ENCODE peak calls at places on chromosomes 3 and 15, in four cellular contexts. M is IMR-90, L is K562, I is HepG2. R is an unnamed sample.

GRCh38 chr15:74038707-74039655 is 43.4 kb downstream of the GOLGA6A start:
- DNase-seq in L (peak), I (no peak), M (peak), R (no peak)

GRCh38 chr3:111610189-111610588 is 15.0 kb upstream of the ZBED2 start:
- DNase-seq in I (no peak), L (no peak), M (no peak), R (peak)

GRCh38 chr3:58868101-58868779 is 181.6 kb downstream of the CFAP20DC start:
- DNase-seq in M (no peak), L (no peak), I (no peak), R (no peak)

GRCh38 chr15:35596261-35596660 is 50.3 kb upstream of the DPH6 start:
- DNase-seq in L (no peak), I (no peak), M (peak), R (no peak)

GRCh38 chr3:29949131-29949530 is 657.3 kb upstream of the TGFBR2 start:
- DNase-seq in I (no peak), L (no peak), M (peak), R (no peak)

GRCh38 chr3:180409170-180409569 is 192.8 kb upstream of the TTC14 start:
- DNase-seq in I (no peak), M (no peak), L (no peak), R (no peak)

GRCh38 chr3:51796859-51797258 is 17.8 kb upstream of the IQCF6 start:
- DNase-seq in L (peak), I (no peak), M (no peak), R (peak)

GRCh38 chr3:28940530-28940929 is 340.3 kb upstream of the RBMS3 start:
- DNase-seq in L (no peak), I (no peak), M (peak), R (peak)

GRCh38 chr3:169146112-169146665 is 517.3 kb downstream of the MECOM start:
- DNase-seq in L (peak), I (no peak), M (peak), R (no peak)

GRCh38 chr3:108302570-108302969 is 6.2 kb downstream of the HHLA2 start:
- DNase-seq in I (no peak), M (no peak), L (no peak), R (no peak)

GRCh38 chr3:138455801-138456716 is 21.6 kb downstream of the ESYT3 start:
- DNase-seq in L (no peak), M (no peak), I (no peak), R (no peak)

GRCh38 chr3:11949351-11949750 is 54.8 kb upstream of the SYN2 start:
- DNase-seq in M (no peak), L (no peak), I (no peak), R (no peak)

GRCh38 chr15:84606653-84607120 is 5.9 kb downstream of the ZSCAN2 start:
- DNase-seq in I (peak), M (no peak), L (no peak), R (no peak)

GRCh38 chr15:29573197-29573838 is 248.9 kb downstream of the TJP1 start:
- DNase-seq in L (no peak), M (no peak), I (no peak), R (no peak)

GRCh38 chr3:138241061-138241460 is 54.0 kb downstream of the ARMC8 start:
- DNase-seq in L (no peak), I (no peak), M (peak), R (no peak)

GRCh38 chr3:99789322-99789721 is 28.3 kb upstream of the CMSS1 start:
- DNase-seq in I (peak), M (peak), L (peak), R (no peak)

GRCh38 chr3:16494906-16495580 is 18.5 kb downstream of the RFTN1 start:
- DNase-seq in I (no peak), M (no peak), L (no peak), R (no peak)

GRCh38 chr3:4849739-4850138 is 129.5 kb upstream of the BHLHE40 start:
- DNase-seq in I (no peak), L (no peak), M (no peak), R (no peak)

GRCh38 chr3:13234664-13235063 is 161.4 kb upstream of the IQSEC1 start:
- DNase-seq in L (no peak), M (no peak), I (no peak), R (no peak)

GRCh38 chr3:194099215-194099614 is 36.7 kb upstream of the HES1 start:
- DNase-seq in L (no peak), M (no peak), I (no peak), R (no peak)

GRCh38 chr15:100725121-100726069 is 123.0 kb downstream of the ASB7 start:
- DNase-seq in M (peak), L (no peak), I (no peak), R (no peak)

GRCh38 chr3:24680214-24680967 is 185.7 kb upstream of the THRB start:
- DNase-seq in L (peak), M (no peak), I (peak), R (no peak)

DNA sequence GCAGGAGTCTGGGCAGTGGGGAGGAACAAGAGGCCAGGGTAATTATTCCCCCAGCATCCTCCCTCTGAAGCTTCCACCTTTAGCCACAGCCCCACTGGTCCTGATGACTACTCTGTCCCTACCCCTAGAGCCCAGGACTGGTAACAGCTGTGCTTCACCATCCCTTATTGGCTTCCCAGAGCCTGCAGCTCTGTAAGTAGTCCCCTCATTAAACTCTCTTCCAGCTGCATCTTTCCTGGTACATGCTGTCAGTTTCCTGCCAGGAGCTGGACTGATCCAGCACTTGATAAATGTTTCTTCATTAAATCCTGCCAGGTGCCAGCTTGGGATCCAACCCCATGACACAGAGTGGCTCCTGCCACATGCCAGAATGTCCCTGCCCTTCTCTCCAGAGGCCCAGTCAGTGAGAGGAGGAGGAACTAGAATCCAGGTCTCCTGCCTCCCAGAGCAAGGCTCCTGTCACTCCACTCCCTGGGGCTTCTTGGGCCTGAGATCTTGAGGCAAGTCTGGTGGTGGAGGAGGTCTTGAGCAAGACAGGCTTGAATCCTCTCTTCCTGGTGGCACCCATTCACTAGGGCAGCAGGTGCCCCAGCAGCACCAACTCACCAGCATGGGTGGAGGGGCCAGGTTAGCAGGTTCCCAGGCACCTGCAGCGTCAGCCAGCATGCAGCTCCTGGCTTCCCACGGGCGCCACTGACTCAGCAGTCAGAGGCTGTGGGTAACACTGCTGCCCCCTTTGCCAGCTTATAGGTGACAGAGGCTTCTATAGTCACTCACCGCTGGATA is 27.6 kb downstream of the FBXW12 start:
- DNase-seq in I (no peak), L (no peak), M (no peak), R (no peak)
- TF ChIP-seq CEBPB in I (no peak), L (no peak), M (no peak), R (no peak)

GRCh38 chr3:195156286-195156890 is 114.6 kb downstream of the XXYLT1 start:
- DNase-seq in I (peak), L (no peak), M (no peak), R (no peak)

GRCh38 chr3:195155842-195156241 is 115.1 kb downstream of the XXYLT1 start:
- DNase-seq in I (no peak), M (peak), L (no peak), R (no peak)

GRCh38 chr3:195153653-195154052 is 117.3 kb downstream of the XXYLT1 start:
- DNase-seq in M (peak), I (no peak), L (no peak), R (no peak)

GRCh38 chr3:195154111-195154791 is 116.7 kb downstream of the XXYLT1 start:
- DNase-seq in L (peak), I (no peak), M (peak), R (no peak)

GRCh38 chr3:195154793-195155535 is 116.0 kb downstream of the XXYLT1 start:
- DNase-seq in L (peak), M (peak), I (peak), R (no peak)
- TF ChIP-seq MXI1 in L (no peak), M (peak), I (no peak), R (no peak)

GRCh38 chr3:79001255-79001654 is 766.5 kb downstream of the ROBO1 start:
- DNase-seq in M (no peak), I (no peak), L (no peak), R (no peak)
- TF ChIP-seq CEBPB in M (no peak), I (no peak), L (no peak), R (no peak)

GRCh38 chr3:38331257-38332022 is 15.1 kb upstream of the XYLB start:
- DNase-seq in L (no peak), M (no peak), I (no peak), R (no peak)

GRCh38 chr3:38323060-38323459 is 23.5 kb upstream of the XYLB start:
- DNase-seq in I (no peak), M (no peak), L (no peak), R (no peak)

GRCh38 chr3:38332202-38332601 is 14.4 kb upstream of the XYLB start:
- DNase-seq in M (no peak), I (no peak), L (no peak), R (no peak)

GRCh38 chr3:38325256-38325655 is 21.3 kb upstream of the XYLB start:
- DNase-seq in I (no peak), M (no peak), L (no peak), R (no peak)

DNA sequence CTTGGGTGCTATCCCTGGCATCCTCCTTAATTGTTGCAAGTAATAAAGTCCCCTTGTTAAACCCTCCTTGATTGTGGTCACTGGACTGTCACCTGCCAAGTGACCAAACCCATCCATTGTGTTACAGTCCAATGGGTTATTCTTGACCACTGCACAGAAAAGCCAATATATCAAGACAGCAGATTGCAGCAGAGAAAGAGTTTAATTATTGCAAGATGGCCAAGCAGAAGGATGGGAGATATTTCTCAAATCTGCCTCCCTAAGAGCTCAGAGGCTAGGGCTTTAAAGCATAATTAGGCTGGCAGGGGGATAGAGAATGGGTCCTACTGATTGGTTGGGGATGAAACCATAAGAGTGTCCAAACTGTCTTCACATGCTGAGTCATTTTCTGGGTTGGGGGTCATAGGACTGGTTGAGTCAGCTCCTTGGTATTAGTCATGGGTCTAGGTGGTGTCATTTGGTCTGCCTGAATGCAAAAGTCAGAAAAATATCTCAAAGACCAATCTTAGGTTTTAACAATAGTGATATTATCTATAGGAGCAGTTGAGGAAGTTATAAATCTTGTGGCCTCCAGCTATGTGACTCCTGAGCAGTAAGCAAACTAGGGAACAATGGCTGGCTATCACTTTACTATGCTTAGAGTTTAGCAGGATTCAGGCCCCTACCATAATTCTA is 19.1 kb upstream of the XYLB start:
- DNase-seq in L (peak), I (no peak), M (peak), R (no peak)
- TF ChIP-seq MXI1 in L (no peak), I (no peak), M (no peak), R (no peak)

DNA sequence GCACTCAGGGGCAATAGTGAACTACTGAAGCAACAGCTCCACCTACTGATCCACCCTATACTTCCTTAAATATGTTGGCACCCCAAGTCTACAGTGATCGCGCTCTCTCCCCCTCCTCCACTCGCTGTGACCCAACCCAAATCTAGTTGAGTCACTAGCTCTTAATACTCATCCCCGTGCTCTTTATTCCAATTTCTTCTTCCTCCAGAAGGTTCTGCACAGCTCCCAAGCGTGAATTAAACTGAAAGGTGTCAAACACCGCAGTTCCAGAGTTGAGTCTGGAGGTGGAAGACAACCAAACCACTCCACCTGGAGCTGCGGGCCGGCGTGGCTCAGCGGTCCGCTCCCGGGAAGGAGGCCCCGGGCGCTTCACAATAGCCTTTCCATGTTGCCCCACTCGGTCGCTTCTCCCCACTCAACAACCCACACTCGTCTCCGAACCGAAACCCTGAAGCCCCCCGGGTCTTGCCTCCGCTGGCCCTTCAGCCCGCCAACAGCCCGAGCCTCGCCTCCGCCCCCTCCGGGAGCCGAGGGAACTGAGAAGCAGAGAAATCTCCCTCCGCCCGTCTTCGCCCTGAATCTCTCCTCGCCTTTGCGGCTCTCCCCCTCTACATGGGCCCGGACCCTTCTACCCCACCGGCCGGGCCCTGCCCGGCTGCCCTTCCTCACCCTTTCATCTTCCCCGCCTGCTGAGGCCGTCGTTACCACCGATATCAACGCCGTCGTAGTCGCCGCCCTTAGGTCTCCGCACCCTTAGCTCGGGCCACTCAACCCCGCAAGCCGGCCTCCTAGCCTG is 578 bp downstream of the NAA50 start:
- DNase-seq in M (peak), L (peak), I (peak), R (peak)
- TF ChIP-seq CEBPB in M (no peak), L (peak), I (no peak), R (no peak)

GRCh38 chr15:52422001-52422400 is 106.7 kb downstream of the MYO5A start:
- DNase-seq in I (no peak), L (no peak), M (peak), R (no peak)

GRCh38 chr15:52428297-52428696 is 100.4 kb downstream of the MYO5A start:
- DNase-seq in L (no peak), M (peak), I (no peak), R (no peak)

GRCh38 chr15:52423852-52424251 is 104.8 kb downstream of the MYO5A start:
- DNase-seq in M (no peak), I (no peak), L (no peak), R (no peak)

GRCh38 chr15:52424856-52425431 is 103.7 kb downstream of the MYO5A start:
- DNase-seq in I (no peak), M (no peak), L (no peak), R (no peak)

GRCh38 chr15:52427804-52428203 is 100.9 kb downstream of the MYO5A start:
- DNase-seq in L (no peak), M (peak), I (no peak), R (no peak)
- TF ChIP-seq MXI1 in L (no peak), M (no peak), I (no peak), R (no peak)

DNA sequence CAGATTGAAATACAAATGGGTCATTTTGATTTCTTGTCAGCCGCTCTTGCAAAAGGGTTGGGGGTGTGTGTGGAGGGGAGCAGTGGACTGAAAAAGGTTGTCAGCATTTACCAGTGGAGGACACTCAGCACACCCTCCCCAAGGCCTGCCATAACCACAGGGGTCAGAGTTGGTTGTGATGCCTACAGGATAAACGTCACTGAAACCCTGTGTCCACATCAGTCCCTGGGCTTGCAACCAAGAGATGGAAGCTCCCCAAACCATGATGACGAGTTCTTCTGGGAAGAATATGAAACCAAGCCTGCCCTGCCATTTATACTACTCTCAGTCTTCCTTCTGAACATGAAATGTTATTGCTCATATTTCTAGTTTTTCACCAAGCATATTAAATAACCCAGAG is 54.0 kb upstream of the UMPS start:
- DNase-seq in L (peak), I (no peak), M (peak), R (no peak)
- TF ChIP-seq CEBPB in L (no peak), I (no peak), M (peak), R (no peak)

GRCh38 chr3:130974201-130974600 is 52.4 kb downstream of the ASTE1 start:
- DNase-seq in L (no peak), M (no peak), I (no peak), R (no peak)
- TF ChIP-seq MXI1 in L (no peak), M (no peak), I (no peak), R (no peak)